ENCODE peak calls at places on chromosome 5, in four cellular contexts. H is effector memory CD8-positive, alpha-beta T cell; N is neuronal stem cell; G is naive thymus-derived CD4-positive, alpha-beta T cell. M is an unnamed sample.

GRCh38 chr5:159156426-159156835 is 52.9 kb downstream of the RNF145 start:
- DNase-seq in H (no peak), N (no peak), G (no peak), M (peak)

GRCh38 chr5:58184910-58185309 is 275.0 kb downstream of the PLK2 start:
- DNase-seq in H (no peak), N (no peak), G (no peak), M (no peak)

GRCh38 chr5:145867806-145868205 is 5.0 kb downstream of the GRXCR2 start:
- DNase-seq in H (no peak), N (no peak), G (no peak), M (no peak)

GRCh38 chr5:10124287-10124686 is 125.4 kb downstream of the ATPSCKMT start:
- DNase-seq in H (no peak), N (no peak), G (no peak), M (no peak)

GRCh38 chr5:50593681-50594080 is 72.8 kb upstream of the PARP8 start:
- DNase-seq in H (peak), N (no peak), G (no peak), M (peak)

GRCh38 chr5:78221964-78222451 is 72.5 kb downstream of the AP3B1 start:
- DNase-seq in H (no peak), N (no peak), G (no peak), M (peak)

GRCh38 chr5:168295574-168296201 is 4.2 kb downstream of the WWC1 start:
- DNase-seq in H (no peak), N (peak), G (no peak), M (no peak)

GRCh38 chr5:68557162-68557936 is 341.8 kb downstream of the PIK3R1 start:
- DNase-seq in H (no peak), N (no peak), G (no peak), M (no peak)

GRCh38 chr5:28788954-28789353 is 1750.6 kb upstream of the CDH9 start:
- DNase-seq in H (no peak), N (no peak), G (no peak), M (no peak)

GRCh38 chr5:16410338-16410737 is 55.3 kb downstream of the ZNF622 start:
- DNase-seq in H (no peak), N (no peak), G (no peak), M (no peak)

GRCh38 chr5:159097461-159098284 is 2.0 kb downstream of the EBF1 start:
- DNase-seq in H (no peak), N (peak), G (no peak), M (no peak)

GRCh38 chr5:116663081-116663480 is 88.5 kb upstream of the SEMA6A start:
- DNase-seq in H (no peak), N (no peak), G (no peak), M (no peak)

GRCh38 chr5:142446131-142446959 is 121.5 kb upstream of the SPRY4 start:
- DNase-seq in H (no peak), N (no peak), G (no peak), M (no peak)

GRCh38 chr5:110790673-110791072 is 51.9 kb downstream of the SLC25A46 start:
- DNase-seq in H (no peak), N (no peak), G (no peak), M (no peak)

GRCh38 chr5:73726071-73726470 is 100.1 kb downstream of the ARHGEF28 start:
- DNase-seq in H (no peak), N (no peak), G (no peak), M (no peak)

GRCh38 chr5:126450388-126450787 is 27.2 kb downstream of the GRAMD2B start:
- DNase-seq in H (peak), N (no peak), G (peak), M (peak)

GRCh38 chr5:50580506-50580905 is 85.9 kb upstream of the PARP8 start:
- DNase-seq in H (no peak), N (no peak), G (no peak), M (no peak)

GRCh38 chr5:114146398-114146797 is 215.5 kb upstream of the KCNN2 start:
- DNase-seq in H (no peak), N (no peak), G (no peak), M (no peak)

GRCh38 chr5:143102414-143102813 is 301.1 kb downstream of the NR3C1 start:
- DNase-seq in H (no peak), N (no peak), G (no peak), M (no peak)

GRCh38 chr5:108661590-108662219 is 86.0 kb upstream of the FER start:
- DNase-seq in H (no peak), N (no peak), G (no peak), M (no peak)